ENCODE peak calls at places on chromosomes 4 and X, in five cellular contexts. F is SK-N-SH, S is fibroblast of mammary gland, I is tibial nerve, C is cardiac muscle cell. D is an unnamed sample.

GRCh38 chr4:26069218-26069617 is 155.2 kb downstream of the SMIM20 start:
- DNase-seq in S (peak), F (peak), I (no peak), C (peak), D (no peak)

GRCh38 chr4:179415016-179415841 is 1973.0 kb upstream of the AGA start:
- DNase-seq in S (no peak), I (no peak), F (no peak), C (no peak), D (no peak)

GRCh38 chr4:9979101-9979815 is 42.0 kb downstream of the SLC2A9 start:
- DNase-seq in F (peak), S (no peak), C (no peak), I (no peak), D (no peak)

GRCh38 chr4:99219072-99219471 is at the start of gene ADH6:
- DNase-seq in F (no peak), S (no peak), C (no peak), I (no peak), D (no peak)

GRCh38 chr4:177862541-177863176 is 420.4 kb upstream of the AGA start:
- DNase-seq in S (no peak), I (no peak), F (no peak), C (no peak), D (no peak)

GRCh38 chrX:7904557-7904956 is 22.7 kb downstream of the PNPLA4 start:
- DNase-seq in S (peak), F (no peak), I (no peak), C (no peak), D (peak)

GRCh38 chr4:120765271-120765985 is 157.1 kb downstream of the PRDM5 start:
- DNase-seq in S (no peak), C (peak), I (no peak), F (no peak), D (no peak)

GRCh38 chrX:140701480-140701879 is 8.1 kb upstream of the LINC00632 start:
- DNase-seq in I (peak), S (peak), C (peak), F (peak), D (peak)

GRCh38 chr4:139556735-139557505 is 901 bp upstream of the SETD7 start:
- DNase-seq in I (peak), F (peak), C (peak), S (no peak), D (peak)
- TF ChIP-seq CTCF in I (no peak), F (no peak), C (no peak), S (no peak), D (no peak)

DNA sequence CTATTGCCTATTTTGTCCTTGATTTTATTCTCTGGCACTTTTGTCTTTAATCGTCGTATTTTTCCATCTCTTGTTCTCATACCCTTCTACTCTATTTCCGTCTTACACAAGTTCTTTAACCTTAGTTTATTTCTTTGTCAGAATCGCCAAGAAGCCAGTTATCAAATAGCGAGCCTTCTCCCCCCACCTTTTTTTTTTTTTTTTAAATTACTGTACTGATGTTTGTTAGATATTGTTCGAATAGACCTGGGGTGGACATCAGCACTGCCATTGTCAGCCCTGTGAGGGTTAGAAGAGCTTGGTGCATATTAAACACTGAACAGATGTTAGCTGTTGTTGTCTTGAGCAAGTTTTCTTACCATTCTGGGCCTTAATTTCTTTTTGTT is 1.2 kb downstream of the SPCS3 start:
- DNase-seq in C (no peak), I (no peak), F (peak), S (peak), D (no peak)
- H3K4me3 ChIP-seq in C (peak), I (peak), F (peak), S (peak), D (peak)

GRCh38 chr4:6674500-6675149 is 19.1 kb upstream of the S100P start:
- DNase-seq in I (no peak), F (peak), C (peak), S (peak), D (peak)
- TF ChIP-seq CTCF in I (no peak), F (peak), C (peak), S (peak), D (peak)

GRCh38 chrX:8987672-8988250 is 46.2 kb downstream of the FAM9B start:
- DNase-seq in S (no peak), C (no peak), F (no peak), I (no peak), D (no peak)
- H3K4me3 ChIP-seq in S (no peak), C (no peak), F (no peak), I (no peak), D (no peak)

DNA sequence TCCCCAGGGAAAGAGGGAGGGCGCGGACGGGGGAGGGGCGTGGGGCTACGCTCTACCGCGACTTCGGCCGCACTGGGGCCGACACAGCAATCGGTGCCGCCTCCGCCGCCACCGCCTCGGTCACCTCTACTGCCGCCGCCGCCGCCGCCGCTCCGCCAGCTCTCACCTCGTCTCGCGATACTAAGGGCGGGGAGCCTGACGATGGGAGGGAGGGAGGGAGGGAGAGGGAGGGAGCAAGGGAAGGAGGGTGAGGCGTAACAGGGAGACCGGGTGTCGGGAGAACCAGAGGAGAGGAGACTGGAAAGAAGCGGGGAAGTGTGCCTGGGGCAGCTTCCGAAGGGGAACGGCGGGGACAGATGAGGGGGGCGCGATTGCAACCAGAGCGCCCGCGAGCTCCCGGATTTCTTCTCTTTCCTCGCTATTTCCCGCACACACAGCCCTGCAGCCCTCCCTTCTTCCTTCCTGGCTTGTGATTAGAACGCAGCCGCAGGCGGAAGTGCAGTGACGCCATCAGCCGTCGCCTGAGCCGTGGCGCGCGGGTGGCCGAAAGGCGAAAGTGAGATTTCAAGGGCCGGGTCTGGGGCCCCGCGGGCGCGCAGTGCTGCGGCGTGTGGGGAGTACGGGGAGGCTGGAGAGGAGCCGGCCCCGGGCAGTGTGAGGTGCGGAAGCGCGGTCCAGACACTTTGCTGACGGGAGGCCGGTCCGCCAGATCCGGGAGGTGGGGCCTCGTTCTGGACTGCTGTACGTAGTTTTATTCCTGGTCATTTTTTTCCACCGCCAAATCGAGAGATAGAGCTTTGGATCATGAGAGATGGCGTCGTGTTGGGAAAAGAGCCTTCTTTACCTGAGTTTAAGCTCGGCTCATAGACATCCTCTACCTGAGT is at the start of gene ANKRD17:
- DNase-seq in F (peak), I (peak), S (peak), C (peak), D (peak)
- TF ChIP-seq CTCF in F (no peak), I (peak), S (no peak), C (peak), D (no peak)

GRCh38 chr4:159283697-159284492 is 181.0 kb downstream of the RAPGEF2 start:
- DNase-seq in C (no peak), I (no peak), S (peak), F (no peak), D (peak)
- H3K4me3 ChIP-seq in C (no peak), I (no peak), S (no peak), F (no peak), D (no peak)

DNA sequence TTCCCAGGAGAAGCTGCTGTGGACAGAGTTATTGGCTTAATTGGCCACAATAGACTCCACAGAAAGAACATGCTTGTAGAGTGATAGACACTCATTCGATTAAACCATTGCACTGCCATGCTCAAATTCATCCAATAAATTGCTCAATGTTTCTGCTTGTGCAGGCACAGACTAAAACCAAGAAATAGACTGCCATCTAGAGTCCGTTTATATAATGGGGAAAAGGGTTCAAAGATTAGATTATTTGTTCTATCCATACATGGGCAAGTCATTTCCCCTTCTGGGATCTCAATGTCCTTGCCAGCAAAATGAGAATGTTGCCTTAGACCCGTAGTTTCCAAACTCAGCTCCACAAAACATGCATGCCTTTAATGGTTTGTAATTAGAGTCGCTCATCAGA is 8.7 kb downstream of the SMIM10 start:
- DNase-seq in F (peak), C (peak), S (peak), I (no peak), D (peak)
- TF ChIP-seq CTCF in F (peak), C (peak), S (peak), I (peak), D (peak)

GRCh38 chr4:156312261-156312847 is 358.7 kb upstream of the CTSO start:
- DNase-seq in S (peak), I (no peak), F (no peak), C (no peak), D (no peak)
- H3K4me3 ChIP-seq in S (no peak), I (no peak), F (no peak), C (no peak), D (no peak)

GRCh38 chr4:186148335-186148975 is 42.9 kb upstream of the CYP4V2 start:
- DNase-seq in C (no peak), F (no peak), I (no peak), S (no peak), D (no peak)

GRCh38 chr4:186151499-186151898 is 39.9 kb upstream of the CYP4V2 start:
- DNase-seq in I (no peak), S (no peak), C (no peak), F (no peak), D (no peak)

GRCh38 chr4:186146443-186146842 is 41.9 kb downstream of the FAM149A start:
- DNase-seq in S (no peak), F (no peak), I (no peak), C (no peak), D (no peak)

GRCh38 chr4:186150926-186151325 is 40.4 kb upstream of the CYP4V2 start:
- DNase-seq in C (no peak), F (no peak), I (no peak), S (no peak), D (no peak)

GRCh38 chr4:186149872-186150271 is 41.5 kb upstream of the CYP4V2 start:
- DNase-seq in S (peak), F (no peak), C (peak), I (peak), D (no peak)
- TF ChIP-seq CTCF in S (peak), F (peak), C (peak), I (peak), D (peak)

GRCh38 chr4:576245-576821 is at the start of gene TMEM271:
- DNase-seq in F (peak), C (no peak), I (no peak), S (no peak), D (no peak)
- H3K4me3 ChIP-seq in F (no peak), C (peak), I (no peak), S (no peak), D (no peak)

D was measured in foreskin fibroblast.